ENCODE peak calls at places on chromosomes 5 and 9, in four cellular contexts. One of them, this sample, is unnamed.

GRCh38 chr9:93008457-93008856 is 50.0 kb upstream of the SUSD3 start:
- DNase-seq in H9: no peak
- DNase-seq in H1: peak
- DNase-seq in mesendoderm: no peak
- DNase-seq in this sample: no peak

GRCh38 chr5:135833521-135833920 is 942 bp upstream of the SLC25A48 start:
- DNase-seq in H1: no peak
- DNase-seq in H9: peak
- DNase-seq in mesendoderm: no peak
- DNase-seq in this sample: no peak

GRCh38 chr5:157744055-157745011 is 821 bp downstream of the LSM11 start:
- DNase-seq in H9: no peak
- DNase-seq in mesendoderm: no peak
- DNase-seq in H1: no peak
- DNase-seq in this sample: no peak

GRCh38 chr9:123562844-123563346 is 206.9 kb downstream of the CRB2 start:
- DNase-seq in H1: no peak
- DNase-seq in mesendoderm: peak
- DNase-seq in H9: no peak
- DNase-seq in this sample: peak

GRCh38 chr9:13665418-13666066 is 386.1 kb upstream of the MPDZ start:
- DNase-seq in H9: no peak
- DNase-seq in mesendoderm: no peak
- DNase-seq in H1: no peak
- DNase-seq in this sample: peak

GRCh38 chr9:108272350-108272899 is 583.4 kb downstream of the ACTL7B start:
- DNase-seq in H9: peak
- DNase-seq in mesendoderm: peak
- DNase-seq in H1: peak
- DNase-seq in this sample: peak

GRCh38 chr9:100492952-100493351 is 20.0 kb downstream of the TMEFF1 start:
- DNase-seq in H9: no peak
- DNase-seq in H1: no peak
- DNase-seq in mesendoderm: no peak
- DNase-seq in this sample: peak

GRCh38 chr5:83306572-83307241 is 164.8 kb upstream of the VCAN start:
- DNase-seq in mesendoderm: peak
- DNase-seq in H1: no peak
- DNase-seq in H9: no peak
- DNase-seq in this sample: peak

GRCh38 chr5:153965102-153965645 is 73.5 kb downstream of the FAM114A2 start:
- DNase-seq in mesendoderm: peak
- DNase-seq in H9: peak
- DNase-seq in H1: no peak
- DNase-seq in this sample: peak

GRCh38 chr9:81801190-81801589 is 111.8 kb upstream of the TLE1 start:
- DNase-seq in H9: no peak
- DNase-seq in H1: no peak
- DNase-seq in mesendoderm: no peak
- DNase-seq in this sample: peak

DNA sequence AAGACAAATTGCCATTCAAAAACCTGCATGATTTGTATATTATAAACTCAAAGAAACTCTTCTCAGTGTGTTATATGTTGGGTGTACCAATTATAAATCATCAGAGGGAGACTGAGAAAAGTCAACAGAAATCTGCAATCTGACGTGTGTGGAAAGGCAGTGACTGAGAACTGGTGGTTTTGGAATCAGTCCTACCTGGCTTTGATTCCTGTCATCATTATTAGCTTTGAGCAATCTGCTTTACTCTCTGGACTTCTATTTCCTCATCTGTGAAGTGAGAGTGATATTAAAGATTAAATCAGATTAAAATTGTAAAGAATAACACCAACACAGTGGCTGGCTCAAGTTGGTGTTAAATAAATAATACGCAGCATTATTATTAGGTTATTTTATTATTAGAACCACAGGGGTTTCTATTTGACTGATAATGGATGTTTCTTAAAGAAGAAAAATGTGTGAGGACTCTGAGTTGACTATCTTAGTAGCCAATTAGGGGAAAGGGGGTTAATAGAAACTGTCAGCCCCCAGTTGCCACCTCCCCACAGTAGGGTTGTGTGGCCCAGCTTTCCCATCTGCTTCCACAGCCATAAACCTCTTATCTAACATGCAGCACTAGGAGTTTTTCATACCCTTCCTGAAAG is 59.6 kb downstream of the SNCAIP start:
- DNase-seq in H1: no peak
- DNase-seq in mesendoderm: no peak
- DNase-seq in H9: no peak
- DNase-seq in this sample: no peak
- H4K5ac ChIP-seq in H1: no peak
- H4K5ac ChIP-seq in mesendoderm: no peak
- H4K5ac ChIP-seq in H9: no peak
- H4K5ac ChIP-seq in this sample: no peak

GRCh38 chr5:56272765-56273164 is 39.6 kb upstream of the ANKRD55 start:
- DNase-seq in mesendoderm: no peak
- DNase-seq in H9: no peak
- DNase-seq in H1: no peak
- DNase-seq in this sample: no peak
- H4K5ac ChIP-seq in mesendoderm: no peak
- H4K5ac ChIP-seq in H9: no peak
- H4K5ac ChIP-seq in H1: no peak
- H4K5ac ChIP-seq in this sample: no peak

DNA sequence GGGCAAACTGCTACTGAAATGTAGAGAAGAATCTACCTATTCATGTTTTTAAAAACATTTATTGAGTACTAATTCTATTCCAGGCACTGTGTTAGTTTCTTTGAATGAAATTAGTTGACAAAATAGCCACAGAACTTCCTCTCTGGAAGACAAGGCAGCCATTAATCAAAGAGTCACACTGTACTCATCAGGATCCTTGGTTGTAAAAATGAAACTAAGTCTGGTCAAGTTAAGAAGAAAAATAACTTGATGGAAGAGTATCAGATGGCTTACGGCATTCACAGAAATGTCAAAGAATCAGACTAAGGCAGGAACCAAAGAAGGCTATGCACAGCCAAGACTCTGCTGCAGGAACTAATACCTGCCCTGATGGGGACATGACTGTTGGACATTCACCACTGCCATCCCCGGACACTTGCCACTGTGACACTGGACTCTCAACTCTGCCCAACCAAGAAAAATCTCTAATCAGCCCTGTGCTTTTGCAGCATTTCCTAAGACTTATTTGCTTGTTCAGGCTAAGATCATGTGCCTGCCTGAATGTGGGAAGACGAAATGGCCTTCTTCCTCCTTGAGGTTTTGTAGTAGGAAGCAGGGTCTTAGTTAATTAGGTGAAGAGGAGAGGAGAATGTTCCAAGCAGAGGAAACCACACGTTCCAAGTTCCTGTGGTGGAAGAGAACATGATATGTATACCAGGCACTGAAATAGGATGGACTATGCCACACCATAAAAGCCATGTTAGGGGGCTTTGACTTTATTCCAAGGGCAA is 23.3 kb upstream of the NDUFB6 start:
- DNase-seq in H1: no peak
- DNase-seq in mesendoderm: no peak
- DNase-seq in H9: no peak
- DNase-seq in this sample: no peak
- H4K5ac ChIP-seq in H1: no peak
- H4K5ac ChIP-seq in mesendoderm: no peak
- H4K5ac ChIP-seq in H9: no peak
- H4K5ac ChIP-seq in this sample: no peak

GRCh38 chr5:14357861-14358260 is 214.7 kb downstream of the TRIO start:
- DNase-seq in mesendoderm: peak
- DNase-seq in H9: peak
- DNase-seq in H1: peak
- DNase-seq in this sample: no peak
- H4K5ac ChIP-seq in mesendoderm: no peak
- H4K5ac ChIP-seq in H9: no peak
- H4K5ac ChIP-seq in H1: no peak
- H4K5ac ChIP-seq in this sample: no peak

GRCh38 chr5:178422400-178422775 is 167.8 kb downstream of the COL23A1 start:
- DNase-seq in mesendoderm: no peak
- DNase-seq in H9: peak
- DNase-seq in H1: peak
- DNase-seq in this sample: no peak
- H4K5ac ChIP-seq in mesendoderm: no peak
- H4K5ac ChIP-seq in H9: no peak
- H4K5ac ChIP-seq in H1: no peak
- H4K5ac ChIP-seq in this sample: no peak

GRCh38 chr5:603081-603998 is 8.8 kb upstream of the CEP72 start:
- DNase-seq in mesendoderm: no peak
- DNase-seq in H9: no peak
- DNase-seq in H1: no peak
- DNase-seq in this sample: no peak
- H4K5ac ChIP-seq in mesendoderm: no peak
- H4K5ac ChIP-seq in H9: no peak
- H4K5ac ChIP-seq in H1: no peak
- H4K5ac ChIP-seq in this sample: no peak

DNA sequence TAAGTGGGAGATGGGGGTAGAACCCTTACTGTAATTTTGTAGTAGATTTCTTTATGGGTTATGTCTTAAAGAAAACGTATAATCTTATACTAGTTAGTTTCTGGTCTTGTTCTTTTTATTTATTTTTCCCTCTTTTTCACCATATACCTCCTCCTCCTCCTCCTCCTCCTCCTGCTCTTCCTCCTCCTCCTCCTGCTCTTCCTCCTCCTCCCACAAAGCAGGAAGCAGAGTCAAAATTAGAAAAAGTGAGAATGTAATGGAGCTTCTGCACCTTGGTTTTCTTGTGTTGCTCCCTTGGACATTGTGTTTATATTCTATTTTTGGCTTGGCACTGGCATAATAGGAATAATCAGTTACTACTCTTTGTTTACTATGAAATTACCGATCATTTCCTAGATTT is 4.5 kb downstream of the MACIR start:
- DNase-seq in H1: no peak
- DNase-seq in H9: no peak
- DNase-seq in mesendoderm: no peak
- DNase-seq in this sample: no peak
- H4K5ac ChIP-seq in H1: no peak
- H4K5ac ChIP-seq in H9: no peak
- H4K5ac ChIP-seq in mesendoderm: no peak
- H4K5ac ChIP-seq in this sample: no peak

DNA sequence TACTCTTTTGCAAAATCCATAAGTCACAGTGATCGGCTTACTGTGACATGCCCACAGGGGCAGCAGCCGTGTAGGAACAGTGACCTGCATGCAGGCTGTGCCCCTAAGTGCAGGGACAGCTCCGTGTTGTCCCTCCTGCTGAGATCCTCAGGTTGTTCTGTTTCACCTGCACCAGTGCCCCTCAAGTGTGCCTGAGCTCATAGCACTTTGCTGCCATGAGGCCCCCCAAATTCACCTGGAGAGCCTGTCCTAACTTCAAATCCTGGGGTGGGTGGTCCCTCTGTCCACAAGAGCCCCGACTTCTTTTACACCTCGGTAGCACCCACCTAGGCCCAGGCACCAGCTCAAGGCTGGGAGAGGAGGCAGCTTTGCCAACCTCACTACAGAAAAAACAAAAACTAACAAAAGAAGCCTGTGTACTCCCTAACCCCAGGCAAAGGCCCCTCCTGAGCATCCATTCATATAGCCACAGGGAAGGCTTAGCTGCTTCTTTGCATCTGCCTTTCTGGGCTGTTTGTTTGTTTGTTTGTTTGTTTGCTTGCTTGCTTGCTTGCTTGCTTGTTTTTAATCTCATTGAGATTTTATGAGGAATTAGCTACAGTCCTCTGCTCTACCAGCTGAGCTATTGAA is 214.5 kb downstream of the AUH start:
- DNase-seq in mesendoderm: no peak
- DNase-seq in H1: no peak
- DNase-seq in H9: no peak
- DNase-seq in this sample: no peak
- H4K5ac ChIP-seq in mesendoderm: no peak
- H4K5ac ChIP-seq in H1: no peak
- H4K5ac ChIP-seq in H9: no peak
- H4K5ac ChIP-seq in this sample: no peak

DNA sequence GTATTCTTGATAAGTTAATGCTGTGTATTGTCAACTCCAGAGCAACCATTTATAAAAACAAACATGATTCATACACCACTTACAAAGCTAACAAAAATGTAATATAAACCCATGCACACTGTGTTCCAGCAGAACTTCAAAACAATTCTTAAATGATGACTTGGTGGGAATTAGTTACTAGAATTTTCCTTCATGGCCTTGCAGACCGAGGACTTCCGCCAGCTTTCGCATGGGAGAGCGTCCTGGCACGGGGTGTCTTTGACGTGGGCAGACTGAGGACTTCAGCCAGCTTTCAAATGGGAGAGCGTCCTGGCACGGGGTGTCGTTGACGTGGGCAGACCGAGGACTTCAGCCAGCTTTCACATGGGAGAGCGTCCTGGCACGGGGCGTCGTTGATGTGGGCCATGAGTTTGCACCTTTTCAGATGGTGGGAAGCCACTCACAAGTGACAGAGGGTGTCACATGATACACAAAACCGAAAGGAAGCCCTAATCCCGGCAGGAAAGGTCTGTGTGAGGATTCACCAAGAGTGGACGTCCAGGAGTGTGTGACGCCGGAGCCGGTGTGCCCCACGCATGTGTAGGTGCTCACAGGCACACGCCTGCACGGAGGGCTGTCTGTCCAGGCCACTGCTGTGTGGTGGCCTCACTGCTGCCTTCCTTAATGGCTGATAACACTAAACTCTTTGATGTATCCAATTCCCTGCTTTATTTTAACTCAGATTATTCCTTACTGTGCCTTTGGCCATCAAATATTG is 211.3 kb upstream of the IRX4 start:
- DNase-seq in mesendoderm: no peak
- DNase-seq in H9: no peak
- DNase-seq in H1: no peak
- DNase-seq in this sample: no peak
- H4K5ac ChIP-seq in mesendoderm: no peak
- H4K5ac ChIP-seq in H9: no peak
- H4K5ac ChIP-seq in H1: no peak
- H4K5ac ChIP-seq in this sample: no peak